ENCODE peak calls at places on chromosomes 5 and 9, in four cellular contexts. One of them, this sample, is unnamed.

GRCh38 chr9:107213080-107213479 is 70.0 kb upstream of the RAD23B start:
- DNase-seq in IMR-90: no peak
- DNase-seq in A673: no peak
- DNase-seq in foreskin fibroblast: no peak
- DNase-seq in this sample: no peak

GRCh38 chr9:132994410-132995120 is 16.1 kb downstream of the GFI1B start:
- DNase-seq in IMR-90: peak; percentile 57
- DNase-seq in A673: no peak
- DNase-seq in foreskin fibroblast: peak; percentile 28
- DNase-seq in this sample: no peak

GRCh38 chr5:17177491-17178204 is 39.8 kb upstream of the BASP1 start:
- DNase-seq in IMR-90: no peak
- DNase-seq in A673: no peak
- DNase-seq in foreskin fibroblast: no peak
- DNase-seq in this sample: no peak

GRCh38 chr9:127122176-127123151 is at the start of gene ANGPTL2:
- DNase-seq in IMR-90: peak; percentile 95
- DNase-seq in A673: peak; percentile 82
- DNase-seq in foreskin fibroblast: peak; percentile 92
- DNase-seq in this sample: peak; percentile 76

GRCh38 chr5:56740000-56740399 is 75.3 kb upstream of the MAP3K1 start:
- DNase-seq in IMR-90: no peak
- DNase-seq in A673: no peak
- DNase-seq in foreskin fibroblast: no peak
- DNase-seq in this sample: no peak

GRCh38 chr5:95543017-95543705 is 11.6 kb downstream of the SKIC3 start:
- DNase-seq in IMR-90: peak; percentile 32
- DNase-seq in A673: no peak
- DNase-seq in foreskin fibroblast: no peak
- DNase-seq in this sample: no peak

GRCh38 chr9:23962101-23962500 is 136.1 kb upstream of the ELAVL2 start:
- DNase-seq in IMR-90: no peak
- DNase-seq in A673: no peak
- DNase-seq in foreskin fibroblast: no peak
- DNase-seq in this sample: no peak

GRCh38 chr5:82426419-82427154 is 148.4 kb upstream of the RPS23 start:
- DNase-seq in IMR-90: no peak
- DNase-seq in A673: no peak
- DNase-seq in foreskin fibroblast: no peak
- DNase-seq in this sample: peak; percentile 70

GRCh38 chr9:93473411-93473810 is 20.0 kb upstream of the FAM120AOS start:
- DNase-seq in IMR-90: peak; percentile 61
- DNase-seq in A673: no peak
- DNase-seq in foreskin fibroblast: peak; percentile 39
- DNase-seq in this sample: no peak

DNA sequence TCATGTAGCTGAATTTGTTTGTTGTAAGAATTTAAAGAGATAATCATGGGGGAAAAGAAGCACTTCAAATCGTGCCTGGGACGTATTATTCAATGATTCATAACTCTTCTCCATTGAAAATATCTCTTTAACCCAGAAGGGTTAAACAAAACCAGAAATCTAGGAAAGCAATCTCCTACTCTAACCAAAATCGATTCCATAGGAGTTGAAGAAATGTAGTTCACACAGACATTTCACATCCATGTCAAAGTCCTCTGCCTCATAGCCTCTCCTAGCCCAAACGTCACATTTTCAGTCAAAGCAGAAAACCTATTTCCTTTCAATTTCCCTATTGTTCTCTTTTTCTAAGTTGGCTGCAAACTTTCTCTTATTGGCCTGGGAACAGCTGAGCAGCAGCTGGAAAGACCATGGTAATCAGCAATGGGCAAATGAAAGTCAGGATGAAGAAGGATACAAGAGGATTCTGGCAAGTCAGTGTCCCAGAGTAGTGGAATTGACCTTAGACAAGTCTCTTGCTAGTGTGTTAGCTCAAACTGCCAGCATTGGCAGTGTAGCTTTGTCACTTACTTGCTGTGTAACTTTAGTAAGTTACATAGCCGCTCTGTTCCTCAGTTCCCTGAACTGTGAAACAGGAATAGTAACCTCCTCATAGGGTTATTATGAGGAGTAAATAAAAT is 3.8 kb downstream of the ALDH1A1 start:
- DNase-seq in IMR-90: no peak
- DNase-seq in A673: no peak
- DNase-seq in foreskin fibroblast: no peak
- DNase-seq in this sample: no peak
- H3K4me3 ChIP-seq in IMR-90: no peak overlapping the region
- H3K4me3 ChIP-seq in A673: no peak overlapping the region
- H3K4me3 ChIP-seq in foreskin fibroblast: peak overlapping the region; percentile 13
- H3K4me3 ChIP-seq in this sample: peak overlapping the region; percentile 69

GRCh38 chr5:96763012-96763411 is 44.7 kb downstream of the ERAP1 start:
- DNase-seq in IMR-90: no peak
- DNase-seq in A673: no peak
- DNase-seq in foreskin fibroblast: no peak
- DNase-seq in this sample: no peak
- H3K4me3 ChIP-seq in IMR-90: no peak overlapping the region
- H3K4me3 ChIP-seq in A673: no peak overlapping the region
- H3K4me3 ChIP-seq in foreskin fibroblast: no peak overlapping the region
- H3K4me3 ChIP-seq in this sample: no peak overlapping the region

DNA sequence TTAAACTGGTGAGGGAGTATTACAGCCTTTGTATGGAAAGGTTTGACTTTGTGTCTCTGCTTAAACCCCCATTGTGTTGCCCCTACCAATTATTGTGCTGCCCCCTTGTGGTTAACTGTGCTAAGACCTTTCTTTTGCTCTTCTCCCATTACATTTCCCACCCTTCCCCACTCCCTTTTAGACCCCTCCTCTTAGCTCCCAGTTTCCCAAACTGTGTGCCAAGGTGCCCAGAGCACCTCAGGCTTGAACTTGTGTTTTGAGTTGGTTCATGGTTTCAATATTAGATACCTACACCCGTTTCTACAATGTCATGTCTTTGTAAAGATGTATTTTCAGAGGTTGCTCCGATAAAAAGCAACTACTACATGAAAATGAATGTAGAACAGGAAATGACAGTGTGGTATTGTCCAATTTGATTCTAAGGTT is 2.9 kb downstream of the JAK2 start:
- DNase-seq in IMR-90: peak; percentile 66
- DNase-seq in A673: peak; percentile 83
- DNase-seq in foreskin fibroblast: peak; percentile 37
- DNase-seq in this sample: peak; percentile 66
- H3K4me3 ChIP-seq in IMR-90: no peak overlapping the region
- H3K4me3 ChIP-seq in A673: no peak overlapping the region
- H3K4me3 ChIP-seq in foreskin fibroblast: no peak overlapping the region
- H3K4me3 ChIP-seq in this sample: peak overlapping the region; percentile 73

GRCh38 chr9:2765250-2765880 is 48.1 kb downstream of the KCNV2 start:
- DNase-seq in IMR-90: no peak
- DNase-seq in A673: no peak
- DNase-seq in foreskin fibroblast: no peak
- DNase-seq in this sample: no peak

GRCh38 chr9:2761424-2761823 is 44.1 kb downstream of the KCNV2 start:
- DNase-seq in IMR-90: no peak
- DNase-seq in A673: no peak
- DNase-seq in foreskin fibroblast: no peak
- DNase-seq in this sample: no peak

GRCh38 chr9:2767800-2768199 is 50.5 kb downstream of the KCNV2 start:
- DNase-seq in IMR-90: peak; percentile 40
- DNase-seq in A673: no peak
- DNase-seq in foreskin fibroblast: no peak
- DNase-seq in this sample: no peak

GRCh38 chr9:2768330-2768729 is 51.0 kb downstream of the KCNV2 start:
- DNase-seq in IMR-90: no peak
- DNase-seq in A673: no peak
- DNase-seq in foreskin fibroblast: no peak
- DNase-seq in this sample: no peak

DNA sequence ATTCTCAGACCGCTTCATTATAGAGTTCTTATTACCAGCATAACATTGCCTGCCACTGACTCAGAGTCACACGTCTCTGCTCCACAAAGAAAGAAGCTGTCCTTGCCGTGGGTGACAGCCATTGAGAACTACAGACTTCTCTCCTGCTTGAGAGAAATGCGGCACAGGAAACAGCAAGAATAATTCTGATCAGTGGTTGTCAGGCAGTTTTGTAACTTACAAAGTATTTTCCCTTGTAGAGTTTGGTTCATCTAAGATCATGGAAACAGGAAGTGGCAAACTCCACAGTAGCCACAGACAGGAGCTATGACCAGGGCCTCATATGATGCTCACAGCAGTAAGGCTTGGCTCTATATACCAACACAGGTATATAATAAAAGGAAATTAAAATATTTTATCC is 47.1 kb downstream of the KCNV2 start:
- DNase-seq in IMR-90: peak; percentile 31
- DNase-seq in A673: no peak
- DNase-seq in foreskin fibroblast: no peak
- DNase-seq in this sample: no peak
- H3K4me3 ChIP-seq in IMR-90: no peak overlapping the region
- H3K4me3 ChIP-seq in A673: no peak overlapping the region
- H3K4me3 ChIP-seq in foreskin fibroblast: no peak overlapping the region
- H3K4me3 ChIP-seq in this sample: no peak overlapping the region

DNA sequence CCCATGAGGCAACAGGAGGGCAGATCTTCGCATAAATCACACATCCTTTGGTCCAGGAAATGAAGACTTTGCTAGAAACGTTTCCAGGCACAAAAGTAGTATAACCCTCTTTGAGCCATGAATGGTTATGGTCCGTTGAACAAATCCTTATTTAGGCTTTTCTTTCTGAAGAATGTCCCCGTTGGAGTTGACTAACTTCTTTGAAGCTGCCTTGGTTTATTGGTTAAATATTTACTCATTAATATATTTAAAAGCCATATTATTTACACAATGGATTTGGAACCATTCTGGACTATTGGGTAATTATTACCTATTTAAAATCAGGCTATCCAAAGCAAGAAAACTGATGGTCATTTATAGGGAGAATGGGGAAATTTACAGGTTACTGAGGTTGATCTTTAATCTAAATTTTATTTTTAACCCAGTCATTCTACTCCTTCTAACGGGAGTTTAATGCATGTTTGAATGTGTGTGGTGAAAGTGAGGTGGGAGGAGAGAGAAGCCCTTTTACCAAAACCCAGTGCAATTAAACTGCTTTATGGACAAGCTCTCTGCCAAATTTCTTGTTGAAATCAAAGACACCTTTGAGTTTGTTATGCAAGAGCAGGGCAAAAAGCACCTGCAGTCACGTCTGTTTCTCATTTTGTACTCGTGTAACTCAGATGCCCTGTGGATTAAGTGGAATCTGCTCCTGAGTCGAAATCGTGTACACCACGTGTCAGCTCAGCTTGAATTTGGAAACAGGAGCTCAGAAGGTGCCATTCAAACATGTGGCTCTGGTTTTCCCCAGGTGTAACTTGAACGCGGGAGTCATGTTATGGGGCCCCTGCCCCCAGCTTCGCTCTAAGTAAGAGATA is 347.4 kb upstream of the SLC30A5 start:
- DNase-seq in IMR-90: no peak
- DNase-seq in A673: no peak
- DNase-seq in foreskin fibroblast: no peak
- DNase-seq in this sample: no peak
- H3K4me3 ChIP-seq in IMR-90: no peak overlapping the region
- H3K4me3 ChIP-seq in A673: no peak overlapping the region
- H3K4me3 ChIP-seq in foreskin fibroblast: no peak overlapping the region
- H3K4me3 ChIP-seq in this sample: no peak overlapping the region

GRCh38 chr5:171390883-171391677 is 3.4 kb downstream of the NPM1 start:
- DNase-seq in IMR-90: no peak
- DNase-seq in A673: no peak
- DNase-seq in foreskin fibroblast: no peak
- DNase-seq in this sample: no peak
- H3K4me3 ChIP-seq in IMR-90: no peak overlapping the region
- H3K4me3 ChIP-seq in A673: peak overlapping the region; percentile 80
- H3K4me3 ChIP-seq in foreskin fibroblast: peak overlapping the region; percentile 95
- H3K4me3 ChIP-seq in this sample: no peak overlapping the region

DNA sequence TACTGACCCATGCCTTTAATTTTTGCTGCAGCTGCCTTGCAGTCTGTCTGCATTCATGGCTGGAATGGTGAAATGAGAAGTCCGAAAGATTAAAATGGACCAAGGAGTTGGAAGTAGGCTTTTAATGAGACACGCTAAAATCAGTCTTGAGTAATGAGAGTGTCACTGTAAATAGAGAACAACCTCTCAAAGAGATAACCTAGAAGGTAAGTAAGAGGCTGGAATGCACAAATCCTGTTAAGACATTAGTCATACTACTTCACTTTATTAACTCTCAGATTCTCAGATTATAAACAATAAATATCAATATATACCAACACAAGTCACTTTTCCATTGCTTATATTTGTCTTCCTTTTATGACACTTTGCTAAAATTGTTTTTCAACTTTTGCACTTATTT is 880.6 kb upstream of the C9orf72 start:
- DNase-seq in IMR-90: no peak
- DNase-seq in A673: no peak
- DNase-seq in foreskin fibroblast: no peak
- DNase-seq in this sample: no peak
- H3K4me3 ChIP-seq in IMR-90: no peak overlapping the region
- H3K4me3 ChIP-seq in A673: no peak overlapping the region
- H3K4me3 ChIP-seq in foreskin fibroblast: no peak overlapping the region
- H3K4me3 ChIP-seq in this sample: no peak overlapping the region

GRCh38 chr9:91211919-91212318 is 149.8 kb downstream of the AUH start:
- DNase-seq in IMR-90: no peak
- DNase-seq in A673: no peak
- DNase-seq in foreskin fibroblast: no peak
- DNase-seq in this sample: no peak
- H3K4me3 ChIP-seq in IMR-90: no peak overlapping the region
- H3K4me3 ChIP-seq in A673: no peak overlapping the region
- H3K4me3 ChIP-seq in foreskin fibroblast: no peak overlapping the region
- H3K4me3 ChIP-seq in this sample: no peak overlapping the region

This sample was measured in ascending aorta.